ENCODE peak calls at places on chromosomes 16 and 17, in eight cellular contexts. D is stimulated activated CD8-positive, alpha-beta memory T cell treated with anti-CD3 and anti-CD28 coated beads, Interleukin-4, amount 100 ng/mL, for 4 hours; P is skeletal muscle cell; L is activated T-cell treated with anti-CD3 and anti-CD28 coated beads for 1 hour; N is NCI-H774; M is substantia nigra; H is endothelial cell; A is psoas muscle. I is an unnamed sample.

GRCh38 chr17:19738757-19739156 is 9.3 kb downstream of the ALDH3A1 start:
- DNase-seq in D (no peak), P (no peak), L (no peak), N (no peak), M (no peak), H (no peak), A (no peak), I (no peak)

GRCh38 chr16:55399911-55400310 is 75.9 kb downstream of the IRX6 start:
- DNase-seq in D (no peak), P (no peak), L (no peak), N (no peak), M (no peak), H (no peak), A (no peak), I (no peak)

GRCh38 chr17:79182176-79183160 is 107.8 kb downstream of the ENGASE start:
- DNase-seq in D (no peak), P (no peak), L (no peak), N (no peak), M (no peak), H (no peak), A (no peak), I (no peak)

GRCh38 chr17:7351665-7352558 is at the start of gene KCTD11:
- DNase-seq in D (peak; percentile 72), P (peak; percentile 72), L (peak; percentile 61), N (peak; percentile 1), M (peak; percentile 81), H (peak; percentile 61), A (peak; percentile 95), I (no peak)

GRCh38 chr17:81295031-81295677 is at the start of gene SLC38A10:
- DNase-seq in D (peak; percentile 82), P (peak; percentile 31), L (peak; percentile 87), N (peak; percentile 95), M (peak; percentile 67), H (peak; percentile 90), A (peak; percentile 96), I (peak; percentile 29)

GRCh38 chr17:47276868-47277267 is 23.2 kb downstream of the ITGB3 start:
- DNase-seq in D (no peak), P (peak; percentile 73), L (no peak), N (peak; percentile 51), M (no peak), H (peak; percentile 35), A (peak; percentile 79), I (no peak)

GRCh38 chr16:9092963-9093477 is 1.6 kb downstream of the HAPSTR1 start:
- DNase-seq in D (no peak), P (no peak), L (peak; percentile 12), N (no peak), M (peak; percentile 2), H (peak; percentile 15), A (peak; percentile 62), I (no peak)

GRCh38 chr16:67284699-67285646 is 5.6 kb downstream of the PLEKHG4 start:
- DNase-seq in D (no peak), P (no peak), L (no peak), N (no peak), M (no peak), H (peak; percentile 62), A (peak; percentile 80), I (no peak)

GRCh38 chr17:40579471-40579870 is 14.2 kb upstream of the CCR7 start:
- DNase-seq in D (no peak), P (no peak), L (no peak), N (no peak), M (no peak), H (no peak), A (no peak), I (no peak)

GRCh38 chr17:1347681-1348318 is 52.2 kb downstream of the YWHAE start:
- DNase-seq in D (no peak), P (no peak), L (no peak), N (no peak), M (no peak), H (no peak), A (peak; percentile 67), I (no peak)

GRCh38 chr17:79940381-79941087 is 95.1 kb downstream of the TBC1D16 start:
- DNase-seq in D (no peak), P (no peak), L (no peak), N (no peak), M (no peak), H (no peak), A (peak; percentile 72), I (no peak)

GRCh38 chr16:81466351-81466960 is 21.8 kb downstream of the CMIP start:
- DNase-seq in D (no peak), P (no peak), L (no peak), N (no peak), M (no peak), H (no peak), A (no peak), I (no peak)

GRCh38 chr16:489606-490005 is 37.9 kb upstream of the CAPN15 start:
- DNase-seq in D (no peak), P (no peak), L (no peak), N (no peak), M (no peak), H (no peak), A (no peak), I (no peak)

GRCh38 chr16:84367750-84368320 is 503 bp upstream of the ATP2C2 start:
- DNase-seq in D (no peak), P (no peak), L (no peak), N (peak; percentile 29), M (no peak), H (no peak), A (no peak), I (no peak)

GRCh38 chr17:45284176-45285140 is 22.6 kb upstream of the SPATA32 start:
- DNase-seq in D (no peak), P (no peak), L (peak; percentile 32), N (no peak), M (no peak), H (peak; percentile 30), A (peak; percentile 93), I (no peak)

I was measured in esophagus squamous epithelium.